ENCODE peak calls at places on chromosomes 16 and 17, in six cellular contexts. One of them, this sample, is unnamed.
A peak's percentile ranks its signal among the peaks of the same experiment; 100 is the strongest.

GRCh38 chr17:45129426-45129939 is 2.8 kb downstream of the PLCD3 start:
- DNase-seq in stromal cell of bone marrow: no peak
- DNase-seq in SK-N-DZ: no peak
- DNase-seq in GM18507: no peak
- DNase-seq in stimulated activated CD4-positive, alpha-beta T cell treated with anti-CD3 and anti-CD28 coated beads, Interleukin-15, amount 100 ng/mL, for 1 hour: no peak
- DNase-seq in NCI-H748 treated with DMSO at 0.1 percent for 48 hours: no peak
- DNase-seq in this sample: no peak

GRCh38 chr17:69561462-69561861 is 147.0 kb downstream of the MAP2K6 start:
- DNase-seq in SK-N-DZ: no peak
- DNase-seq in stromal cell of bone marrow: no peak
- DNase-seq in NCI-H748 treated with DMSO at 0.1 percent for 48 hours: no peak
- DNase-seq in GM18507: no peak
- DNase-seq in stimulated activated CD4-positive, alpha-beta T cell treated with anti-CD3 and anti-CD28 coated beads, Interleukin-15, amount 100 ng/mL, for 1 hour: no peak
- DNase-seq in this sample: no peak

GRCh38 chr17:43396491-43397060 is 2.2 kb upstream of the ARL4D start:
- DNase-seq in GM18507: no peak
- DNase-seq in stromal cell of bone marrow: no peak
- DNase-seq in SK-N-DZ: no peak
- DNase-seq in stimulated activated CD4-positive, alpha-beta T cell treated with anti-CD3 and anti-CD28 coated beads, Interleukin-15, amount 100 ng/mL, for 1 hour: no peak
- DNase-seq in NCI-H748 treated with DMSO at 0.1 percent for 48 hours: no peak
- DNase-seq in this sample: no peak

GRCh38 chr16:85529489-85530369 is 83.4 kb upstream of the GSE1 start:
- DNase-seq in stimulated activated CD4-positive, alpha-beta T cell treated with anti-CD3 and anti-CD28 coated beads, Interleukin-15, amount 100 ng/mL, for 1 hour: no peak
- DNase-seq in stromal cell of bone marrow: no peak
- DNase-seq in SK-N-DZ: peak; percentile 95
- DNase-seq in GM18507: no peak
- DNase-seq in NCI-H748 treated with DMSO at 0.1 percent for 48 hours: no peak
- DNase-seq in this sample: no peak

GRCh38 chr17:50359998-50360461 is 13.0 kb downstream of the MRPL27 start:
- DNase-seq in SK-N-DZ: no peak
- DNase-seq in NCI-H748 treated with DMSO at 0.1 percent for 48 hours: no peak
- DNase-seq in GM18507: no peak
- DNase-seq in stromal cell of bone marrow: no peak
- DNase-seq in stimulated activated CD4-positive, alpha-beta T cell treated with anti-CD3 and anti-CD28 coated beads, Interleukin-15, amount 100 ng/mL, for 1 hour: no peak
- DNase-seq in this sample: no peak

GRCh38 chr16:25735645-25736044 is 43.9 kb downstream of the HS3ST4 start:
- DNase-seq in stromal cell of bone marrow: no peak
- DNase-seq in SK-N-DZ: no peak
- DNase-seq in stimulated activated CD4-positive, alpha-beta T cell treated with anti-CD3 and anti-CD28 coated beads, Interleukin-15, amount 100 ng/mL, for 1 hour: no peak
- DNase-seq in GM18507: no peak
- DNase-seq in NCI-H748 treated with DMSO at 0.1 percent for 48 hours: no peak
- DNase-seq in this sample: no peak

GRCh38 chr16:53257001-53257400 is 177.3 kb upstream of the RBL2 start:
- DNase-seq in SK-N-DZ: no peak
- DNase-seq in GM18507: no peak
- DNase-seq in stimulated activated CD4-positive, alpha-beta T cell treated with anti-CD3 and anti-CD28 coated beads, Interleukin-15, amount 100 ng/mL, for 1 hour: no peak
- DNase-seq in NCI-H748 treated with DMSO at 0.1 percent for 48 hours: no peak
- DNase-seq in stromal cell of bone marrow: peak; percentile 6
- DNase-seq in this sample: no peak

GRCh38 chr17:56777859-56778258 is 55.9 kb downstream of the C17orf67 start:
- DNase-seq in stromal cell of bone marrow: no peak
- DNase-seq in GM18507: no peak
- DNase-seq in stimulated activated CD4-positive, alpha-beta T cell treated with anti-CD3 and anti-CD28 coated beads, Interleukin-15, amount 100 ng/mL, for 1 hour: no peak
- DNase-seq in NCI-H748 treated with DMSO at 0.1 percent for 48 hours: no peak
- DNase-seq in SK-N-DZ: no peak
- DNase-seq in this sample: no peak

GRCh38 chr16:85055503-85056210 is 28.1 kb downstream of the KIAA0513 start:
- DNase-seq in stromal cell of bone marrow: peak; percentile 27
- DNase-seq in stimulated activated CD4-positive, alpha-beta T cell treated with anti-CD3 and anti-CD28 coated beads, Interleukin-15, amount 100 ng/mL, for 1 hour: peak; percentile 29
- DNase-seq in NCI-H748 treated with DMSO at 0.1 percent for 48 hours: no peak
- DNase-seq in SK-N-DZ: no peak
- DNase-seq in GM18507: peak; percentile 42
- DNase-seq in this sample: peak; percentile 82

GRCh38 chr16:75340715-75341500 is 89.5 kb upstream of the BCAR1 start:
- DNase-seq in stromal cell of bone marrow: no peak
- DNase-seq in SK-N-DZ: no peak
- DNase-seq in GM18507: no peak
- DNase-seq in NCI-H748 treated with DMSO at 0.1 percent for 48 hours: no peak
- DNase-seq in stimulated activated CD4-positive, alpha-beta T cell treated with anti-CD3 and anti-CD28 coated beads, Interleukin-15, amount 100 ng/mL, for 1 hour: no peak
- DNase-seq in this sample: no peak

GRCh38 chr16:81568749-81569087 is 124.1 kb downstream of the CMIP start:
- DNase-seq in SK-N-DZ: no peak
- DNase-seq in stromal cell of bone marrow: no peak
- DNase-seq in stimulated activated CD4-positive, alpha-beta T cell treated with anti-CD3 and anti-CD28 coated beads, Interleukin-15, amount 100 ng/mL, for 1 hour: no peak
- DNase-seq in GM18507: no peak
- DNase-seq in NCI-H748 treated with DMSO at 0.1 percent for 48 hours: no peak
- DNase-seq in this sample: no peak

GRCh38 chr16:12171206-12171605 is 194.7 kb downstream of the SNX29 start:
- DNase-seq in SK-N-DZ: no peak
- DNase-seq in stimulated activated CD4-positive, alpha-beta T cell treated with anti-CD3 and anti-CD28 coated beads, Interleukin-15, amount 100 ng/mL, for 1 hour: no peak
- DNase-seq in GM18507: no peak
- DNase-seq in NCI-H748 treated with DMSO at 0.1 percent for 48 hours: no peak
- DNase-seq in stromal cell of bone marrow: peak; percentile 22
- DNase-seq in this sample: no peak

GRCh38 chr17:61743766-61744165 is 119.6 kb downstream of the BRIP1 start:
- DNase-seq in stimulated activated CD4-positive, alpha-beta T cell treated with anti-CD3 and anti-CD28 coated beads, Interleukin-15, amount 100 ng/mL, for 1 hour: no peak
- DNase-seq in SK-N-DZ: no peak
- DNase-seq in GM18507: no peak
- DNase-seq in stromal cell of bone marrow: no peak
- DNase-seq in NCI-H748 treated with DMSO at 0.1 percent for 48 hours: no peak
- DNase-seq in this sample: no peak

GRCh38 chr17:19397556-19398041 is 10.6 kb upstream of the MFAP4 start:
- DNase-seq in SK-N-DZ: no peak
- DNase-seq in stromal cell of bone marrow: no peak
- DNase-seq in GM18507: no peak
- DNase-seq in NCI-H748 treated with DMSO at 0.1 percent for 48 hours: no peak
- DNase-seq in stimulated activated CD4-positive, alpha-beta T cell treated with anti-CD3 and anti-CD28 coated beads, Interleukin-15, amount 100 ng/mL, for 1 hour: no peak
- DNase-seq in this sample: no peak

GRCh38 chr16:11743308-11744074 is 834 bp upstream of the TXNDC11 start:
- DNase-seq in stimulated activated CD4-positive, alpha-beta T cell treated with anti-CD3 and anti-CD28 coated beads, Interleukin-15, amount 100 ng/mL, for 1 hour: no peak
- DNase-seq in GM18507: no peak
- DNase-seq in SK-N-DZ: peak; percentile 58
- DNase-seq in stromal cell of bone marrow: peak; percentile 23
- DNase-seq in NCI-H748 treated with DMSO at 0.1 percent for 48 hours: no peak
- DNase-seq in this sample: no peak

GRCh38 chr17:5248821-5249479 is 14.3 kb upstream of the SCIMP start:
- DNase-seq in NCI-H748 treated with DMSO at 0.1 percent for 48 hours: no peak
- DNase-seq in GM18507: no peak
- DNase-seq in stromal cell of bone marrow: no peak
- DNase-seq in SK-N-DZ: no peak
- DNase-seq in stimulated activated CD4-positive, alpha-beta T cell treated with anti-CD3 and anti-CD28 coated beads, Interleukin-15, amount 100 ng/mL, for 1 hour: no peak
- DNase-seq in this sample: no peak

GRCh38 chr17:8223356-8224063 is 13.1 kb upstream of the AURKB start:
- DNase-seq in stimulated activated CD4-positive, alpha-beta T cell treated with anti-CD3 and anti-CD28 coated beads, Interleukin-15, amount 100 ng/mL, for 1 hour: no peak
- DNase-seq in GM18507: no peak
- DNase-seq in SK-N-DZ: peak; percentile 80
- DNase-seq in stromal cell of bone marrow: peak; percentile 26
- DNase-seq in NCI-H748 treated with DMSO at 0.1 percent for 48 hours: peak; percentile 74
- DNase-seq in this sample: peak; percentile 40

GRCh38 chr17:76271669-76272540 is 6.8 kb downstream of the UBALD2 start:
- DNase-seq in stimulated activated CD4-positive, alpha-beta T cell treated with anti-CD3 and anti-CD28 coated beads, Interleukin-15, amount 100 ng/mL, for 1 hour: peak; percentile 76
- DNase-seq in NCI-H748 treated with DMSO at 0.1 percent for 48 hours: no peak
- DNase-seq in GM18507: peak; percentile 64
- DNase-seq in SK-N-DZ: no peak
- DNase-seq in stromal cell of bone marrow: no peak
- DNase-seq in this sample: no peak

GRCh38 chr17:40483679-40484078 is 17.7 kb downstream of the TNS4 start:
- DNase-seq in GM18507: no peak
- DNase-seq in SK-N-DZ: peak; percentile 39
- DNase-seq in stromal cell of bone marrow: no peak
- DNase-seq in stimulated activated CD4-positive, alpha-beta T cell treated with anti-CD3 and anti-CD28 coated beads, Interleukin-15, amount 100 ng/mL, for 1 hour: no peak
- DNase-seq in NCI-H748 treated with DMSO at 0.1 percent for 48 hours: no peak
- DNase-seq in this sample: no peak

GRCh38 chr17:79941088-79942010 is 94.3 kb downstream of the TBC1D16 start:
- DNase-seq in SK-N-DZ: no peak
- DNase-seq in GM18507: no peak
- DNase-seq in NCI-H748 treated with DMSO at 0.1 percent for 48 hours: no peak
- DNase-seq in stimulated activated CD4-positive, alpha-beta T cell treated with anti-CD3 and anti-CD28 coated beads, Interleukin-15, amount 100 ng/mL, for 1 hour: no peak
- DNase-seq in stromal cell of bone marrow: no peak
- DNase-seq in this sample: no peak

GRCh38 chr16:49855822-49856740 is at the start of gene ZNF423:
- DNase-seq in NCI-H748 treated with DMSO at 0.1 percent for 48 hours: no peak
- DNase-seq in GM18507: no peak
- DNase-seq in stimulated activated CD4-positive, alpha-beta T cell treated with anti-CD3 and anti-CD28 coated beads, Interleukin-15, amount 100 ng/mL, for 1 hour: no peak
- DNase-seq in SK-N-DZ: no peak
- DNase-seq in stromal cell of bone marrow: no peak
- DNase-seq in this sample: no peak

GRCh38 chr17:64398330-64398729 is 7.7 kb upstream of the PECAM1 start:
- DNase-seq in stimulated activated CD4-positive, alpha-beta T cell treated with anti-CD3 and anti-CD28 coated beads, Interleukin-15, amount 100 ng/mL, for 1 hour: no peak
- DNase-seq in GM18507: no peak
- DNase-seq in SK-N-DZ: no peak
- DNase-seq in NCI-H748 treated with DMSO at 0.1 percent for 48 hours: no peak
- DNase-seq in stromal cell of bone marrow: no peak
- DNase-seq in this sample: no peak

GRCh38 chr16:22660441-22661160 is 149.9 kb downstream of the NPIPB5 start:
- DNase-seq in GM18507: no peak
- DNase-seq in stromal cell of bone marrow: no peak
- DNase-seq in stimulated activated CD4-positive, alpha-beta T cell treated with anti-CD3 and anti-CD28 coated beads, Interleukin-15, amount 100 ng/mL, for 1 hour: no peak
- DNase-seq in NCI-H748 treated with DMSO at 0.1 percent for 48 hours: no peak
- DNase-seq in SK-N-DZ: no peak
- DNase-seq in this sample: no peak

GRCh38 chr16:4316732-4317461 is 1.0 kb downstream of the GLIS2 start:
- DNase-seq in stimulated activated CD4-positive, alpha-beta T cell treated with anti-CD3 and anti-CD28 coated beads, Interleukin-15, amount 100 ng/mL, for 1 hour: no peak
- DNase-seq in stromal cell of bone marrow: no peak
- DNase-seq in NCI-H748 treated with DMSO at 0.1 percent for 48 hours: no peak
- DNase-seq in SK-N-DZ: no peak
- DNase-seq in GM18507: no peak
- DNase-seq in this sample: no peak

GRCh38 chr17:60372790-60373483 is 19.0 kb downstream of the USP32 start:
- DNase-seq in stromal cell of bone marrow: peak; percentile 44
- DNase-seq in GM18507: no peak
- DNase-seq in NCI-H748 treated with DMSO at 0.1 percent for 48 hours: no peak
- DNase-seq in stimulated activated CD4-positive, alpha-beta T cell treated with anti-CD3 and anti-CD28 coated beads, Interleukin-15, amount 100 ng/mL, for 1 hour: no peak
- DNase-seq in SK-N-DZ: no peak
- DNase-seq in this sample: no peak

GRCh38 chr17:81411305-81411704 is 16.0 kb downstream of the BAHCC1 start:
- DNase-seq in GM18507: no peak
- DNase-seq in NCI-H748 treated with DMSO at 0.1 percent for 48 hours: no peak
- DNase-seq in stimulated activated CD4-positive, alpha-beta T cell treated with anti-CD3 and anti-CD28 coated beads, Interleukin-15, amount 100 ng/mL, for 1 hour: no peak
- DNase-seq in SK-N-DZ: no peak
- DNase-seq in stromal cell of bone marrow: no peak
- DNase-seq in this sample: no peak

GRCh38 chr16:27098366-27099050 is 31.8 kb downstream of the C16orf82 start:
- DNase-seq in NCI-H748 treated with DMSO at 0.1 percent for 48 hours: no peak
- DNase-seq in SK-N-DZ: no peak
- DNase-seq in stromal cell of bone marrow: no peak
- DNase-seq in GM18507: no peak
- DNase-seq in stimulated activated CD4-positive, alpha-beta T cell treated with anti-CD3 and anti-CD28 coated beads, Interleukin-15, amount 100 ng/mL, for 1 hour: no peak
- DNase-seq in this sample: no peak

GRCh38 chr16:82524939-82525338 is 101.8 kb upstream of the CDH13 start:
- DNase-seq in stromal cell of bone marrow: no peak
- DNase-seq in stimulated activated CD4-positive, alpha-beta T cell treated with anti-CD3 and anti-CD28 coated beads, Interleukin-15, amount 100 ng/mL, for 1 hour: no peak
- DNase-seq in SK-N-DZ: no peak
- DNase-seq in GM18507: no peak
- DNase-seq in NCI-H748 treated with DMSO at 0.1 percent for 48 hours: peak; percentile 12
- DNase-seq in this sample: no peak

GRCh38 chr17:39094607-39095308 is 56.7 kb downstream of the PLXDC1 start:
- DNase-seq in stromal cell of bone marrow: no peak
- DNase-seq in SK-N-DZ: no peak
- DNase-seq in GM18507: no peak
- DNase-seq in stimulated activated CD4-positive, alpha-beta T cell treated with anti-CD3 and anti-CD28 coated beads, Interleukin-15, amount 100 ng/mL, for 1 hour: no peak
- DNase-seq in NCI-H748 treated with DMSO at 0.1 percent for 48 hours: no peak
- DNase-seq in this sample: no peak

GRCh38 chr17:35799942-35800341 is 4.5 kb upstream of the MMP28 start:
- DNase-seq in GM18507: no peak
- DNase-seq in SK-N-DZ: no peak
- DNase-seq in NCI-H748 treated with DMSO at 0.1 percent for 48 hours: no peak
- DNase-seq in stimulated activated CD4-positive, alpha-beta T cell treated with anti-CD3 and anti-CD28 coated beads, Interleukin-15, amount 100 ng/mL, for 1 hour: no peak
- DNase-seq in stromal cell of bone marrow: no peak
- DNase-seq in this sample: no peak

GRCh38 chr16:85641776-85642176 is 28.7 kb downstream of the GSE1 start:
- DNase-seq in stimulated activated CD4-positive, alpha-beta T cell treated with anti-CD3 and anti-CD28 coated beads, Interleukin-15, amount 100 ng/mL, for 1 hour: no peak
- DNase-seq in GM18507: no peak
- DNase-seq in NCI-H748 treated with DMSO at 0.1 percent for 48 hours: no peak
- DNase-seq in SK-N-DZ: no peak
- DNase-seq in stromal cell of bone marrow: peak; percentile 9
- DNase-seq in this sample: no peak

GRCh38 chr16:56964243-56965148 is 2.7 kb downstream of the CETP start:
- DNase-seq in SK-N-DZ: peak; percentile 83
- DNase-seq in stimulated activated CD4-positive, alpha-beta T cell treated with anti-CD3 and anti-CD28 coated beads, Interleukin-15, amount 100 ng/mL, for 1 hour: peak; percentile 96
- DNase-seq in NCI-H748 treated with DMSO at 0.1 percent for 48 hours: no peak
- DNase-seq in GM18507: peak; percentile 80
- DNase-seq in stromal cell of bone marrow: peak; percentile 78
- DNase-seq in this sample: no peak

GRCh38 chr17:47611372-47612350 is 38.1 kb upstream of the KPNB1 start:
- DNase-seq in SK-N-DZ: no peak
- DNase-seq in stromal cell of bone marrow: no peak
- DNase-seq in GM18507: no peak
- DNase-seq in NCI-H748 treated with DMSO at 0.1 percent for 48 hours: no peak
- DNase-seq in stimulated activated CD4-positive, alpha-beta T cell treated with anti-CD3 and anti-CD28 coated beads, Interleukin-15, amount 100 ng/mL, for 1 hour: no peak
- DNase-seq in this sample: no peak

GRCh38 chr17:63774141-63774981 is at the start of gene DDX42:
- DNase-seq in stromal cell of bone marrow: peak; percentile 32
- DNase-seq in SK-N-DZ: peak; percentile 64
- DNase-seq in GM18507: no peak
- DNase-seq in stimulated activated CD4-positive, alpha-beta T cell treated with anti-CD3 and anti-CD28 coated beads, Interleukin-15, amount 100 ng/mL, for 1 hour: peak; percentile 87
- DNase-seq in NCI-H748 treated with DMSO at 0.1 percent for 48 hours: no peak
- DNase-seq in this sample: peak; percentile 52

GRCh38 chr16:2963074-2963610 is 933 bp upstream of the KREMEN2 start:
- DNase-seq in stromal cell of bone marrow: no peak
- DNase-seq in stimulated activated CD4-positive, alpha-beta T cell treated with anti-CD3 and anti-CD28 coated beads, Interleukin-15, amount 100 ng/mL, for 1 hour: no peak
- DNase-seq in NCI-H748 treated with DMSO at 0.1 percent for 48 hours: no peak
- DNase-seq in SK-N-DZ: no peak
- DNase-seq in GM18507: no peak
- DNase-seq in this sample: no peak

This sample was measured in caudate nucleus.